ENCODE peak calls at places on chromosomes 6 and 20, in seven cellular contexts. I is kidney tubule cell, U is GM13977, V is mucosa of gallbladder, F is natural killer cell, E is T-helper 1 cell, N is EL. Q is an unnamed sample.

GRCh38 chr6:4323322-4323721 is 187.9 kb upstream of the ECI2 start:
- DNase-seq in I (no peak), U (no peak), V (no peak), F (no peak), E (no peak), N (no peak), Q (no peak)

GRCh38 chr20:5674176-5674660 is 76.0 kb upstream of the SHLD1 start:
- DNase-seq in I (peak; percentile 63), U (peak; percentile 59), V (no peak), F (no peak), E (no peak), N (no peak), Q (peak; percentile 56)

GRCh38 chr20:22966787-22967464 is 68.2 kb upstream of the SSTR4 start:
- DNase-seq in I (no peak), U (no peak), V (no peak), F (no peak), E (no peak), N (no peak), Q (no peak)

GRCh38 chr6:23089981-23090380 is 520.6 kb downstream of the HDGFL1 start:
- DNase-seq in I (no peak), U (no peak), V (no peak), F (no peak), E (no peak), N (no peak), Q (no peak)

GRCh38 chr6:79570802-79571367 is 33.7 kb upstream of the LCA5 start:
- DNase-seq in I (no peak), U (peak; percentile 34), V (no peak), F (no peak), E (no peak), N (peak; percentile 42), Q (peak; percentile 60)

GRCh38 chr6:144284753-144285547 is at the start of gene UTRN:
- DNase-seq in I (peak; percentile 83), U (peak; percentile 80), V (peak; percentile 77), F (peak; percentile 46), E (peak; percentile 17), N (peak; percentile 90), Q (peak; percentile 36)

GRCh38 chr6:45697605-45698004 is 318.1 kb downstream of the CLIC5 start:
- DNase-seq in I (peak; percentile 98), U (no peak), V (no peak), F (no peak), E (no peak), N (peak; percentile 98), Q (no peak)

GRCh38 chr6:116374586-116374985 is 3.8 kb downstream of the DSE start:
- DNase-seq in I (peak; percentile 48), U (no peak), V (no peak), F (no peak), E (no peak), N (no peak), Q (no peak)

GRCh38 chr6:26305097-26305841 is 59.7 kb upstream of the BTN3A2 start:
- DNase-seq in I (peak; percentile 88), U (no peak), V (peak; percentile 75), F (peak; percentile 61), E (peak; percentile 35), N (peak; percentile 79), Q (peak; percentile 61)